ENCODE peak calls at places on chromosomes 5 and 9, in ten cellular contexts. One of them, this sample, is unnamed.

GRCh38 chr9:115142502-115143265 is 24.7 kb upstream of the TNC start:
- DNase-seq in substantia nigra: peak; percentile 62
- DNase-seq in astrocyte of the spinal cord: no peak
- DNase-seq in NCI-H1092 treated with DMSO at 0.1 percent for 48 hours: no peak
- DNase-seq in C1 segment of cervical spinal cord: peak; percentile 20
- DNase-seq in activated T-helper 1 cell treated with anti-CD3 and anti-CD28 coated beads, Interleukin-2, amount 50 U/mL, for 16 hours: no peak
- DNase-seq in left cardiac atrium: no peak
- DNase-seq in RWPE1: no peak
- DNase-seq in GM04504: no peak
- DNase-seq in NCI-H1694 treated with DMSO at 0.1 percent for 48 hours: no peak
- DNase-seq in this sample: no peak

GRCh38 chr9:89519393-89519805 is 21.5 kb upstream of the SEMA4D start:
- DNase-seq in substantia nigra: no peak
- DNase-seq in astrocyte of the spinal cord: peak; percentile 9
- DNase-seq in NCI-H1092 treated with DMSO at 0.1 percent for 48 hours: no peak
- DNase-seq in C1 segment of cervical spinal cord: no peak
- DNase-seq in activated T-helper 1 cell treated with anti-CD3 and anti-CD28 coated beads, Interleukin-2, amount 50 U/mL, for 16 hours: no peak
- DNase-seq in left cardiac atrium: no peak
- DNase-seq in RWPE1: peak; percentile 83
- DNase-seq in GM04504: no peak
- DNase-seq in NCI-H1694 treated with DMSO at 0.1 percent for 48 hours: no peak
- DNase-seq in this sample: no peak

GRCh38 chr9:129676970-129677369 is 11.5 kb downstream of the PRRX2 start:
- DNase-seq in substantia nigra: no peak
- DNase-seq in astrocyte of the spinal cord: no peak
- DNase-seq in NCI-H1092 treated with DMSO at 0.1 percent for 48 hours: no peak
- DNase-seq in C1 segment of cervical spinal cord: no peak
- DNase-seq in activated T-helper 1 cell treated with anti-CD3 and anti-CD28 coated beads, Interleukin-2, amount 50 U/mL, for 16 hours: no peak
- DNase-seq in left cardiac atrium: no peak
- DNase-seq in RWPE1: no peak
- DNase-seq in GM04504: peak; percentile 62
- DNase-seq in NCI-H1694 treated with DMSO at 0.1 percent for 48 hours: peak; percentile 46
- DNase-seq in this sample: no peak

GRCh38 chr5:153358315-153358976 is 132.0 kb upstream of the GRIA1 start:
- DNase-seq in substantia nigra: no peak
- DNase-seq in astrocyte of the spinal cord: no peak
- DNase-seq in NCI-H1092 treated with DMSO at 0.1 percent for 48 hours: no peak
- DNase-seq in C1 segment of cervical spinal cord: no peak
- DNase-seq in activated T-helper 1 cell treated with anti-CD3 and anti-CD28 coated beads, Interleukin-2, amount 50 U/mL, for 16 hours: no peak
- DNase-seq in left cardiac atrium: no peak
- DNase-seq in RWPE1: no peak
- DNase-seq in GM04504: no peak
- DNase-seq in NCI-H1694 treated with DMSO at 0.1 percent for 48 hours: no peak
- DNase-seq in this sample: no peak

GRCh38 chr9:128891354-128892222 is 9.7 kb downstream of the LRRC8A start:
- DNase-seq in substantia nigra: no peak
- DNase-seq in astrocyte of the spinal cord: no peak
- DNase-seq in NCI-H1092 treated with DMSO at 0.1 percent for 48 hours: no peak
- DNase-seq in C1 segment of cervical spinal cord: no peak
- DNase-seq in activated T-helper 1 cell treated with anti-CD3 and anti-CD28 coated beads, Interleukin-2, amount 50 U/mL, for 16 hours: no peak
- DNase-seq in left cardiac atrium: no peak
- DNase-seq in RWPE1: no peak
- DNase-seq in GM04504: no peak
- DNase-seq in NCI-H1694 treated with DMSO at 0.1 percent for 48 hours: no peak
- DNase-seq in this sample: no peak

GRCh38 chr5:112656456-112656855 is 81.2 kb upstream of the APC start:
- DNase-seq in substantia nigra: no peak
- DNase-seq in astrocyte of the spinal cord: no peak
- DNase-seq in NCI-H1092 treated with DMSO at 0.1 percent for 48 hours: no peak
- DNase-seq in C1 segment of cervical spinal cord: no peak
- DNase-seq in activated T-helper 1 cell treated with anti-CD3 and anti-CD28 coated beads, Interleukin-2, amount 50 U/mL, for 16 hours: no peak
- DNase-seq in left cardiac atrium: no peak
- DNase-seq in RWPE1: no peak
- DNase-seq in GM04504: no peak
- DNase-seq in NCI-H1694 treated with DMSO at 0.1 percent for 48 hours: no peak
- DNase-seq in this sample: no peak

GRCh38 chr5:11527994-11528393 is 376.3 kb downstream of the CTNND2 start:
- DNase-seq in substantia nigra: no peak
- DNase-seq in astrocyte of the spinal cord: no peak
- DNase-seq in NCI-H1092 treated with DMSO at 0.1 percent for 48 hours: no peak
- DNase-seq in C1 segment of cervical spinal cord: no peak
- DNase-seq in activated T-helper 1 cell treated with anti-CD3 and anti-CD28 coated beads, Interleukin-2, amount 50 U/mL, for 16 hours: no peak
- DNase-seq in left cardiac atrium: no peak
- DNase-seq in RWPE1: no peak
- DNase-seq in GM04504: no peak
- DNase-seq in NCI-H1694 treated with DMSO at 0.1 percent for 48 hours: no peak
- DNase-seq in this sample: no peak

GRCh38 chr5:150489358-150490295 is 18.3 kb upstream of the NDST1 start:
- DNase-seq in substantia nigra: peak; percentile 46
- DNase-seq in astrocyte of the spinal cord: no peak
- DNase-seq in NCI-H1092 treated with DMSO at 0.1 percent for 48 hours: no peak
- DNase-seq in C1 segment of cervical spinal cord: peak; percentile 65
- DNase-seq in activated T-helper 1 cell treated with anti-CD3 and anti-CD28 coated beads, Interleukin-2, amount 50 U/mL, for 16 hours: no peak
- DNase-seq in left cardiac atrium: no peak
- DNase-seq in RWPE1: no peak
- DNase-seq in GM04504: no peak
- DNase-seq in NCI-H1694 treated with DMSO at 0.1 percent for 48 hours: no peak
- DNase-seq in this sample: no peak

GRCh38 chr9:126860757-126861466 is 473 bp downstream of the ZBTB34 start:
- DNase-seq in substantia nigra: no peak
- DNase-seq in astrocyte of the spinal cord: no peak
- DNase-seq in NCI-H1092 treated with DMSO at 0.1 percent for 48 hours: no peak
- DNase-seq in C1 segment of cervical spinal cord: no peak
- DNase-seq in activated T-helper 1 cell treated with anti-CD3 and anti-CD28 coated beads, Interleukin-2, amount 50 U/mL, for 16 hours: no peak
- DNase-seq in left cardiac atrium: no peak
- DNase-seq in RWPE1: peak; percentile 42
- DNase-seq in GM04504: no peak
- DNase-seq in NCI-H1694 treated with DMSO at 0.1 percent for 48 hours: no peak
- DNase-seq in this sample: no peak

GRCh38 chr9:93254806-93255519 is 71.0 kb downstream of the WNK2 start:
- DNase-seq in substantia nigra: no peak
- DNase-seq in astrocyte of the spinal cord: no peak
- DNase-seq in NCI-H1092 treated with DMSO at 0.1 percent for 48 hours: no peak
- DNase-seq in C1 segment of cervical spinal cord: no peak
- DNase-seq in activated T-helper 1 cell treated with anti-CD3 and anti-CD28 coated beads, Interleukin-2, amount 50 U/mL, for 16 hours: no peak
- DNase-seq in left cardiac atrium: no peak
- DNase-seq in RWPE1: no peak
- DNase-seq in GM04504: no peak
- DNase-seq in NCI-H1694 treated with DMSO at 0.1 percent for 48 hours: no peak
- DNase-seq in this sample: no peak

GRCh38 chr9:78437721-78438610 is 141.0 kb downstream of the PSAT1 start:
- DNase-seq in substantia nigra: no peak
- DNase-seq in astrocyte of the spinal cord: no peak
- DNase-seq in NCI-H1092 treated with DMSO at 0.1 percent for 48 hours: no peak
- DNase-seq in C1 segment of cervical spinal cord: no peak
- DNase-seq in activated T-helper 1 cell treated with anti-CD3 and anti-CD28 coated beads, Interleukin-2, amount 50 U/mL, for 16 hours: no peak
- DNase-seq in left cardiac atrium: no peak
- DNase-seq in RWPE1: no peak
- DNase-seq in GM04504: no peak
- DNase-seq in NCI-H1694 treated with DMSO at 0.1 percent for 48 hours: no peak
- DNase-seq in this sample: no peak

GRCh38 chr9:74443036-74443750 is 53.9 kb upstream of the RORB start:
- DNase-seq in substantia nigra: no peak
- DNase-seq in astrocyte of the spinal cord: peak; percentile 28
- DNase-seq in NCI-H1092 treated with DMSO at 0.1 percent for 48 hours: no peak
- DNase-seq in C1 segment of cervical spinal cord: no peak
- DNase-seq in activated T-helper 1 cell treated with anti-CD3 and anti-CD28 coated beads, Interleukin-2, amount 50 U/mL, for 16 hours: no peak
- DNase-seq in left cardiac atrium: no peak
- DNase-seq in RWPE1: peak; percentile 39
- DNase-seq in GM04504: no peak
- DNase-seq in NCI-H1694 treated with DMSO at 0.1 percent for 48 hours: no peak
- DNase-seq in this sample: no peak

GRCh38 chr5:28156981-28157380 is 1118.6 kb upstream of the CDH9 start:
- DNase-seq in substantia nigra: no peak
- DNase-seq in astrocyte of the spinal cord: peak; percentile 42
- DNase-seq in NCI-H1092 treated with DMSO at 0.1 percent for 48 hours: no peak
- DNase-seq in C1 segment of cervical spinal cord: no peak
- DNase-seq in activated T-helper 1 cell treated with anti-CD3 and anti-CD28 coated beads, Interleukin-2, amount 50 U/mL, for 16 hours: no peak
- DNase-seq in left cardiac atrium: no peak
- DNase-seq in RWPE1: no peak
- DNase-seq in GM04504: no peak
- DNase-seq in NCI-H1694 treated with DMSO at 0.1 percent for 48 hours: no peak
- DNase-seq in this sample: no peak

This sample was measured in stimulated activated CD8-positive, alpha-beta memory T cell treated with anti-CD3 and anti-CD28 coated beads, Interleukin-4, amount 100 ng/mL, for 4 hours.